ENCODE peak calls at places on chromosomes 1 and 21, in eight cellular contexts. R is body of pancreas, P is uterus, F is right lobe of liver, Y is suprapubic skin, B is endothelial cell of umbilical vein, V is IMR-90, Z is sigmoid colon. M is an unnamed sample. For H3K36me3, the result is how much of the 10 kb centered on the place peaks cover.

GRCh38 chr21:33490991-33491372 is 534 bp downstream of the DNAJC28 start:
- DNase-seq in R (no peak), P (no peak), F (no peak), Y (no peak), B (peak), V (no peak), Z (no peak), M (no peak)

GRCh38 chr21:42731264-42732032 is 78.0 kb downstream of the PDE9A start:
- DNase-seq in R (peak), P (no peak), F (no peak), Y (peak), B (no peak), V (no peak), Z (peak), M (no peak)

GRCh38 chr1:247298701-247299100 is 33.0 kb downstream of the ZNF496 start:
- DNase-seq in R (no peak), P (no peak), F (no peak), Y (no peak), B (no peak), V (no peak), Z (no peak), M (no peak)

GRCh38 chr1:111944121-111944785 is 45.2 kb downstream of the KCND3 start:
- DNase-seq in R (no peak), P (no peak), F (no peak), Y (no peak), B (no peak), V (no peak), Z (no peak), M (no peak)

GRCh38 chr1:172779501-172779900 is 120.6 kb downstream of the FASLG start:
- DNase-seq in R (no peak), P (no peak), F (no peak), Y (no peak), B (no peak), V (peak), Z (no peak), M (no peak)

GRCh38 chr1:49346767-49347349 is 570.2 kb upstream of the BEND5 start:
- DNase-seq in R (no peak), P (no peak), F (no peak), Y (no peak), B (no peak), V (no peak), Z (no peak), M (no peak)

GRCh38 chr1:242467556-242468145 is 56.8 kb downstream of the PLD5 start:
- DNase-seq in R (peak), P (peak), F (no peak), Y (no peak), B (peak), V (peak), Z (no peak), M (peak)

GRCh38 chr1:152244576-152244975 is 20.6 kb upstream of the HRNR start:
- DNase-seq in R (no peak), P (no peak), F (no peak), Y (no peak), B (no peak), V (no peak), Z (no peak), M (no peak)

GRCh38 chr1:64691631-64692030 is 53.2 kb upstream of the RAVER2 start:
- DNase-seq in R (no peak), P (no peak), F (no peak), Y (no peak), B (peak), V (peak), Z (no peak), M (no peak)

GRCh38 chr21:32524010-32524719 is 61.2 kb downstream of the TCP10L start:
- DNase-seq in R (no peak), P (peak), F (no peak), Y (no peak), B (peak), V (peak), Z (peak), M (no peak)

GRCh38 chr1:201570886-201571624 is 32.1 kb downstream of the NAV1 start:
- DNase-seq in R (no peak), P (no peak), F (peak), Y (peak), B (peak), V (no peak), Z (peak), M (no peak)

GRCh38 chr21:28539623-28539988 is 453.1 kb downstream of the LTN1 start:
- DNase-seq in R (no peak), P (no peak), F (no peak), Y (no peak), B (no peak), V (no peak), Z (no peak), M (no peak)

GRCh38 chr21:42321231-42321630 is 6.0 kb upstream of the TFF3 start:
- DNase-seq in R (no peak), P (no peak), F (no peak), Y (no peak), B (no peak), V (no peak), Z (peak), M (no peak)

GRCh38 chr1:10973552-10973951 is 38.9 kb upstream of the TARDBP start:
- DNase-seq in R (no peak), P (no peak), F (no peak), Y (no peak), B (no peak), V (no peak), Z (peak), M (no peak)

GRCh38 chr1:110687244-110687643 is 12.5 kb upstream of the KCNA3 start:
- DNase-seq in R (no peak), P (no peak), F (no peak), Y (no peak), B (no peak), V (peak), Z (no peak), M (no peak)

GRCh38 chr1:18041107-18041506 is 66.5 kb upstream of the IGSF21 start:
- DNase-seq in R (no peak), P (no peak), F (no peak), Y (no peak), B (no peak), V (no peak), Z (peak), M (peak)

GRCh38 chr1:113396585-113396984 is 6.3 kb downstream of the MAGI3 start:
- DNase-seq in R (peak), P (no peak), F (no peak), Y (no peak), B (peak), V (peak), Z (no peak), M (peak)

GRCh38 chr1:14442669-14443068 is 155.8 kb upstream of the KAZN start:
- DNase-seq in R (no peak), P (no peak), F (no peak), Y (no peak), B (no peak), V (no peak), Z (no peak), M (no peak)

GRCh38 chr1:226403522-226404034 is 4.3 kb downstream of the PARP1 start:
- DNase-seq in R (no peak), P (no peak), F (no peak), Y (no peak), B (peak), V (peak), Z (no peak), M (no peak)

GRCh38 chr1:10510520-10511493 is 36.1 kb downstream of the PEX14 start:
- DNase-seq in R (no peak), P (no peak), F (no peak), Y (no peak), B (peak), V (peak), Z (peak), M (no peak)

GRCh38 chr1:18458751-18459133 is 22.0 kb upstream of the KLHDC7A start:
- DNase-seq in R (no peak), P (no peak), F (no peak), Y (no peak), B (no peak), V (no peak), Z (no peak), M (no peak)

GRCh38 chr1:175434268-175434860 is 241.8 kb upstream of the KIAA0040 start:
- DNase-seq in R (peak), P (no peak), F (no peak), Y (no peak), B (no peak), V (no peak), Z (no peak), M (no peak)

GRCh38 chr1:25116832-25117231 is 115.5 kb downstream of the SYF2 start:
- DNase-seq in R (no peak), P (no peak), F (no peak), Y (no peak), B (no peak), V (no peak), Z (no peak), M (no peak)

GRCh38 chr1:42963378-42964005 is 4.8 kb upstream of the SLC2A1 start:
- DNase-seq in R (no peak), P (no peak), F (no peak), Y (no peak), B (peak), V (peak), Z (no peak), M (no peak)

GRCh38 chr21:42922918-42923317 is 2.5 kb downstream of the ERVH48-1 start:
- DNase-seq in R (no peak), P (no peak), F (no peak), Y (no peak), B (no peak), V (no peak), Z (no peak), M (no peak)

GRCh38 chr1:19087017-19087736 is 122.9 kb downstream of the UBR4 start:
- DNase-seq in R (no peak), P (no peak), F (no peak), Y (no peak), B (no peak), V (peak), Z (no peak), M (peak)

GRCh38 chr1:25473653-25474225 is 43.0 kb downstream of the MACO1 start:
- DNase-seq in R (no peak), P (no peak), F (no peak), Y (no peak), B (no peak), V (no peak), Z (no peak), M (no peak)

GRCh38 chr1:221939598-221939997 is 197.7 kb upstream of the DUSP10 start:
- DNase-seq in R (no peak), P (no peak), F (no peak), Y (no peak), B (no peak), V (no peak), Z (no peak), M (no peak)

GRCh38 chr1:85447000-85447943 is 17.7 kb downstream of the DDAH1 start:
- DNase-seq in R (no peak), P (no peak), F (no peak), Y (no peak), B (peak), V (peak), Z (no peak), M (no peak)

GRCh38 chr1:165828581-165829329 is 1.3 kb downstream of the UCK2 start:
- DNase-seq in R (peak), P (peak), F (no peak), Y (no peak), B (peak), V (peak), Z (peak), M (peak)

GRCh38 chr1:242065813-242066212 is 66.9 kb upstream of the MAP1LC3C start:
- DNase-seq in R (no peak), P (no peak), F (no peak), Y (no peak), B (no peak), V (no peak), Z (no peak), M (no peak)

GRCh38 chr1:186502087-186502486 is 41.2 kb upstream of the PDC start:
- DNase-seq in R (no peak), P (no peak), F (no peak), Y (no peak), B (no peak), V (peak), Z (no peak), M (no peak)

DNA sequence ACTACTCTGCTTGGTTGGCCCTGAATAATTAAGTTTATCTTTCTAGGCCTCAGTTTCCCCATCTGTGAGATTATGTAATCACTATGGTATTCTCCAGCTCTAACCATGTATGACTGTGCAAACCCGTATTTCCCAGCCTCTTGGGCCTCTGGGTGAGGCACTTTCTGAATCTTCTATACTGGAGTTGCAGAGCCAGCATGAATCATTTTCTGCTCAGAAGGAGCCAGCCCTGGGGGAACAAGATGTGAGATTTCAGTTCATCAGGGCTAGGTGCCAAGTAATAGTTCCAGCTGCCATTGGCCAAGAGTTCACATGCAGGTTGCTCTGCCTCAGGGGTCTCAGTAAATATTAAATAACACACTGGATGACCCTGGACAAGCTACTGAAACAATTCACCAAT is 47.7 kb upstream of the USP24 start:
- DNase-seq in R (no peak), P (no peak), F (no peak), Y (no peak), B (no peak), V (peak), Z (no peak), M (no peak)
- H3K36me3 ChIP-seq in R (under half), P (under half), F (under half), Y (under half), B (under half), V (under half), Z (under half), M (under half)

GRCh38 chr1:46302091-46303037 is 1.1 kb downstream of the LRRC41 start:
- DNase-seq in R (peak), P (peak), F (peak), Y (no peak), B (peak), V (peak), Z (peak), M (peak)
- TF ChIP-seq POLR2A in R (peak), P (no peak), F (no peak), Y (no peak), B (no peak), V (no peak), Z (no peak), M (peak)

DNA sequence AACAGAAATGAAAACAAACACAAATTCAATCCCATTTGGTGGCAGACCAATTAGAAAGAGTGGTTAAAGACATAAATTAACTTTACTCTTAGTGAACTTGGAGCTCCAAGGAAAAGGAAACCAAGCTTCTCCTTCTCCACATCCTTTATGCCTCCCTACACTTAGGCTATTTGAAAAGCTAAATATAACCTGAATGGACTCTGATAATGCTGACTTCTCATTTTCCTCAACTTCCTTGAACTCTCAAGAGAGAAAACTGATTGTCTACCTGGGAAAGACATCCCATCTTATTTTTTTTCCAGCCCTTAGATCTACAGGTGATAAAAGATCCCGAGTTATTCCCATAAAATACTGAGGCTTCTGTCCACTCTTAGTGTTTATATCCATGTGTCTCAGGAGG is 178.4 kb upstream of the SPAG17 start:
- DNase-seq in R (no peak), P (no peak), F (no peak), Y (no peak), B (no peak), V (no peak), Z (no peak), M (no peak)
- H3K27ac ChIP-seq in R (no peak), P (no peak), F (no peak), Y (no peak), B (no peak), V (no peak), Z (no peak), M (no peak)

GRCh38 chr1:108785880-108786279 is 39.4 kb downstream of the STXBP3 start:
- DNase-seq in R (no peak), P (no peak), F (no peak), Y (no peak), B (no peak), V (no peak), Z (no peak), M (no peak)
- H3K36me3 ChIP-seq in R (under half), P (under half), F (under half), Y (half or more), B (under half), V (under half), Z (under half), M (under half)

GRCh38 chr1:150971583-150972416 is 2.8 kb downstream of the CERS2 start:
- DNase-seq in R (peak), P (no peak), F (peak), Y (no peak), B (no peak), V (no peak), Z (no peak), M (peak)
- TF ChIP-seq POLR2A in R (no peak), P (no peak), F (no peak), Y (no peak), B (no peak), V (no peak), Z (no peak), M (no peak)

DNA sequence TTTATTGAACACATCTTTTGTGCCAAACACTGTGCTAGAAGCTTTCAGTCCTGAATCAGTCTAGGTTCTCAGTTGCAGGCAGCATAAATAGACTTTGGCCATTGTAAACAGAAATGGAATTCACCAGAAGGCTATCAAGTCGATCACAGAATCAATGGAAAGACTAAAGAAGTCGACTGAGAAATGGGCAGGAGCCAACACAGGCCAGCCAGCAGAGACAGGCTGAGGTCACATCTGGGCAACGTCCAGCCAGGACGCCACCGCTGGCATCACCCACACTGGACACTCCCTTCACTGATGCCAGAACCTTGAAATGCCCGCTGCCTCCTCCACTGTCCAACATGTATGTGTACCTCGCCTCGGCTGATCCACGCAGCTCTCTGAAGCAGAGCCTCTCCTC is 5.5 kb upstream of the CNTN2 start:
- DNase-seq in R (no peak), P (no peak), F (peak), Y (no peak), B (no peak), V (no peak), Z (no peak), M (no peak)
- H3K27ac ChIP-seq in R (no peak), P (no peak), F (no peak), Y (no peak), B (no peak), V (no peak), Z (no peak), M (no peak)

GRCh38 chr1:21680381-21680780 is 11.2 kb upstream of the RAP1GAP start:
- DNase-seq in R (no peak), P (no peak), F (no peak), Y (no peak), B (no peak), V (no peak), Z (no peak), M (no peak)
- H3K36me3 ChIP-seq in R (under half), P (under half), F (under half), Y (half or more), B (under half), V (under half), Z (under half), M (under half)

GRCh38 chr1:234612352-234613127 is 2.6 kb upstream of the IRF2BP2 start:
- DNase-seq in R (peak), P (peak), F (peak), Y (peak), B (peak), V (peak), Z (peak), M (peak)

GRCh38 chr1:234613128-234613875 is 3.3 kb upstream of the IRF2BP2 start:
- DNase-seq in R (no peak), P (no peak), F (no peak), Y (no peak), B (no peak), V (peak), Z (no peak), M (no peak)

GRCh38 chr1:234611153-234611798 is 1.3 kb upstream of the IRF2BP2 start:
- DNase-seq in R (no peak), P (no peak), F (no peak), Y (no peak), B (peak), V (peak), Z (no peak), M (no peak)

GRCh38 chr1:234610582-234611152 is 689 bp upstream of the IRF2BP2 start:
- DNase-seq in R (peak), P (peak), F (peak), Y (peak), B (peak), V (peak), Z (peak), M (peak)

GRCh38 chr1:234611799-234612351 is 1.9 kb upstream of the IRF2BP2 start:
- DNase-seq in R (peak), P (peak), F (peak), Y (no peak), B (no peak), V (no peak), Z (peak), M (peak)
- TF ChIP-seq POLR2A in R (no peak), P (no peak), F (no peak), Y (no peak), B (no peak), V (no peak), Z (no peak), M (no peak)

GRCh38 chr1:41631154-41631553 is 146.7 kb upstream of the EDN2 start:
- DNase-seq in R (no peak), P (no peak), F (no peak), Y (peak), B (no peak), V (no peak), Z (no peak), M (no peak)
- H3K27ac ChIP-seq in R (no peak), P (no peak), F (no peak), Y (no peak), B (no peak), V (no peak), Z (no peak), M (no peak)

M was measured in thyroid gland.